ENCODE peak calls at places on chromosome 7, in four cellular contexts. One of them, this sample, is unnamed.

GRCh38 chr7:44936322-44936721 is 42.5 kb downstream of the MYO1G start:
- DNase-seq in HepG2: no peak
- DNase-seq in H1: no peak
- DNase-seq in SK-N-SH: no peak
- DNase-seq in this sample: no peak

GRCh38 chr7:96122746-96123145 is 199.2 kb downstream of the SLC25A13 start:
- DNase-seq in SK-N-SH: no peak
- DNase-seq in HepG2: no peak
- DNase-seq in H1: no peak
- DNase-seq in this sample: no peak

GRCh38 chr7:111711426-111712065 is 149.3 kb upstream of the IMMP2L start:
- DNase-seq in SK-N-SH: no peak
- DNase-seq in H1: no peak
- DNase-seq in HepG2: no peak
- DNase-seq in this sample: no peak

GRCh38 chr7:43781726-43782607 is 23.5 kb downstream of the BLVRA start:
- DNase-seq in SK-N-SH: peak
- DNase-seq in H1: no peak
- DNase-seq in HepG2: peak
- DNase-seq in this sample: no peak

GRCh38 chr7:32206488-32206887 is 136.3 kb upstream of the PDE1C start:
- DNase-seq in H1: no peak
- DNase-seq in SK-N-SH: no peak
- DNase-seq in HepG2: no peak
- DNase-seq in this sample: peak

GRCh38 chr7:149321978-149322541 is 60.1 kb downstream of the ZNF783 start:
- DNase-seq in SK-N-SH: no peak
- DNase-seq in H1: no peak
- DNase-seq in HepG2: no peak
- DNase-seq in this sample: no peak

GRCh38 chr7:98619450-98620321 is 2.6 kb downstream of the NPTX2 start:
- DNase-seq in H1: no peak
- DNase-seq in HepG2: peak
- DNase-seq in SK-N-SH: peak
- DNase-seq in this sample: no peak

GRCh38 chr7:140656548-140657515 is 15.9 kb upstream of the ADCK2 start:
- DNase-seq in H1: no peak
- DNase-seq in HepG2: peak
- DNase-seq in SK-N-SH: no peak
- DNase-seq in this sample: no peak

GRCh38 chr7:139714163-139714901 is 63.5 kb downstream of the HIPK2 start:
- DNase-seq in H1: no peak
- DNase-seq in HepG2: no peak
- DNase-seq in SK-N-SH: no peak
- DNase-seq in this sample: no peak

GRCh38 chr7:128831994-128832879 is 2.0 kb downstream of the FLNC start:
- DNase-seq in H1: peak
- DNase-seq in SK-N-SH: peak
- DNase-seq in HepG2: no peak
- DNase-seq in this sample: no peak

GRCh38 chr7:75655536-75655935 is 83.2 kb downstream of the HIP1 start:
- DNase-seq in HepG2: no peak
- DNase-seq in SK-N-SH: no peak
- DNase-seq in H1: no peak
- DNase-seq in this sample: no peak

GRCh38 chr7:98110249-98111022 is 3.8 kb downstream of the LMTK2 start:
- DNase-seq in H1: no peak
- DNase-seq in HepG2: peak
- DNase-seq in SK-N-SH: peak
- DNase-seq in this sample: no peak

GRCh38 chr7:81937091-81937490 is 167.2 kb upstream of the HGF start:
- DNase-seq in HepG2: no peak
- DNase-seq in H1: no peak
- DNase-seq in SK-N-SH: no peak
- DNase-seq in this sample: no peak

GRCh38 chr7:107944776-107945175 is 53.8 kb downstream of the DLD start:
- DNase-seq in HepG2: no peak
- DNase-seq in SK-N-SH: no peak
- DNase-seq in H1: no peak
- DNase-seq in this sample: no peak

GRCh38 chr7:129514683-129515082 is 12.4 kb downstream of the SMKR1 start:
- DNase-seq in H1: no peak
- DNase-seq in HepG2: no peak
- DNase-seq in SK-N-SH: no peak
- DNase-seq in this sample: no peak

GRCh38 chr7:66894463-66895080 is 26.5 kb upstream of the TMEM248 start:
- DNase-seq in H1: peak
- DNase-seq in HepG2: no peak
- DNase-seq in SK-N-SH: no peak
- DNase-seq in this sample: no peak

GRCh38 chr7:48680996-48681395 is 243.4 kb upstream of the CDC14C start:
- DNase-seq in HepG2: no peak
- DNase-seq in H1: no peak
- DNase-seq in SK-N-SH: no peak
- DNase-seq in this sample: no peak

GRCh38 chr7:25098096-25099046 is 26.7 kb downstream of the CYCS start:
- DNase-seq in SK-N-SH: peak
- DNase-seq in HepG2: peak
- DNase-seq in H1: peak
- DNase-seq in this sample: no peak

GRCh38 chr7:70542750-70543376 is 589.1 kb upstream of the GALNT17 start:
- DNase-seq in HepG2: no peak
- DNase-seq in SK-N-SH: no peak
- DNase-seq in H1: no peak
- DNase-seq in this sample: no peak

GRCh38 chr7:12504144-12504543 is 66.4 kb upstream of the SCIN start:
- DNase-seq in HepG2: no peak
- DNase-seq in SK-N-SH: no peak
- DNase-seq in H1: no peak
- DNase-seq in this sample: no peak

GRCh38 chr7:87510430-87510875 is 35.0 kb upstream of the ABCB4 start:
- DNase-seq in H1: no peak
- DNase-seq in HepG2: no peak
- DNase-seq in SK-N-SH: peak
- DNase-seq in this sample: no peak

GRCh38 chr7:87507446-87507845 is 32.0 kb upstream of the ABCB4 start:
- DNase-seq in HepG2: peak
- DNase-seq in H1: no peak
- DNase-seq in SK-N-SH: no peak
- DNase-seq in this sample: no peak

GRCh38 chr7:87505557-87506242 is 30.2 kb upstream of the ABCB4 start:
- DNase-seq in H1: no peak
- DNase-seq in SK-N-SH: no peak
- DNase-seq in HepG2: no peak
- DNase-seq in this sample: no peak

GRCh38 chr7:87505122-87505521 is 29.6 kb upstream of the ABCB4 start:
- DNase-seq in SK-N-SH: no peak
- DNase-seq in HepG2: no peak
- DNase-seq in H1: no peak
- DNase-seq in this sample: no peak

GRCh38 chr7:87506243-87507180 is 31.0 kb upstream of the ABCB4 start:
- DNase-seq in HepG2: peak
- DNase-seq in SK-N-SH: peak
- DNase-seq in H1: no peak
- DNase-seq in this sample: no peak
- TF ChIP-seq CTCF in HepG2: peak
- TF ChIP-seq CTCF in SK-N-SH: peak
- TF ChIP-seq CTCF in H1: peak
- TF ChIP-seq CTCF in this sample: no peak

GRCh38 chr7:121431996-121432395 is 35.9 kb upstream of the FAM3C start:
- DNase-seq in H1: no peak
- DNase-seq in SK-N-SH: no peak
- DNase-seq in HepG2: no peak
- DNase-seq in this sample: no peak
- TF ChIP-seq POLR2AphosphoS5 in H1: no peak
- TF ChIP-seq POLR2AphosphoS5 in SK-N-SH: no peak
- TF ChIP-seq POLR2AphosphoS5 in HepG2: no peak
- TF ChIP-seq POLR2AphosphoS5 in this sample: no peak

DNA sequence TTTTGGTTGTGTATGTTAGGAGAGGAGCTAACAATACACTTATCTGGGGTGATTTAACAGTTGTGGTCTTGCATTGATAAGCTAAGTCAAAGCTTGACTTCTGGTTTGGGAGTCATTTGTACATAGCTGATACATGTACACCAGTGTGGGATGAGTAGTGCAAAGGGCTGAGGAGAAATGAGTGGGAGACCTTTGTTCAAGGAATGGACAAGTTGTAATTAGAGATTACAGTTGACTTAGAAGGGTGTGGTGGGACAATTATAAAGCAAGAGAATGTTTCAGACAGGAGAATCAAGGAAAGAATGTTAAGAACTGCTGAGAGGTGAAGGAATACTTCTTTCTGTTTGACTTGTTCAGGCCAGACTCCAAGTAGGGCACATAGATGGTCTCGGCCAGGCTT is 209.7 kb upstream of the STEAP4 start:
- DNase-seq in H1: no peak
- DNase-seq in SK-N-SH: no peak
- DNase-seq in HepG2: no peak
- DNase-seq in this sample: no peak
- TF ChIP-seq CTCF in H1: no peak
- TF ChIP-seq CTCF in SK-N-SH: no peak
- TF ChIP-seq CTCF in HepG2: no peak
- TF ChIP-seq CTCF in this sample: no peak

DNA sequence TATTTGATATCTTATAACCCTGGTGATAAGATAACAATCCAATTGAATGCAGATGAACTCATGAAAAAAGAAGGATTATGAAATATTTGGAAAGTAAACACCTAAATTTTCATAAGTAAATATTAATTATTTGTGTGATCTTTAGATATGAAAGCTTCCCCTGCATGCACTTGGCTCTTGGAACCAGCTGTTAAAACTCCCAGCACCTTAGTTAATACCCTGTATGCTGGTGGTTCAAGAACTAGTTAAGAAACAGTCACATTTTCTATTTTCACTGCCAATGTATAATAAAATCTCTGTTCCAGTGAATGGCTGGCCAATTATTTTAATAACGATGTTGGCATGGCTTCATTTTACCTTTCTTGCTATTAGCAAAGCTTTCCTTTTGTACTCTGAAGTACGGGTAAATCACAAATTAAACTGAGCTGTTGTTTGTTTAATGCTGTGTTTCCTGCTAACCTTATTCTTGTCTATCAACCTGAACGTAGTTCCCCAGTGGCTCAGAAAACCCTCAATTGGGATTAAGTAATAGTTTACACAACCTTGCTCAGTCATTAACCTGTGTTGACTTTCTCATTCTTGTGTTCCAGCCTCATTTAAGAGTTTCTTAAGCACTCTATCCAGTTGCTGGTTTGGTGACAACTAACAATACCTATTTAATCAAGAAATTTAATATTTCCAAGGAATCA is 38.9 kb downstream of the MET start:
- DNase-seq in HepG2: peak
- DNase-seq in SK-N-SH: no peak
- DNase-seq in H1: no peak
- DNase-seq in this sample: no peak
- TF ChIP-seq POLR2AphosphoS5 in HepG2: no peak
- TF ChIP-seq POLR2AphosphoS5 in SK-N-SH: no peak
- TF ChIP-seq POLR2AphosphoS5 in H1: no peak
- TF ChIP-seq POLR2AphosphoS5 in this sample: no peak

GRCh38 chr7:153193144-153193595 is 433.6 kb downstream of the ACTR3B start:
- DNase-seq in SK-N-SH: peak
- DNase-seq in H1: peak
- DNase-seq in HepG2: peak
- DNase-seq in this sample: no peak
- TF ChIP-seq CTCF in SK-N-SH: peak
- TF ChIP-seq CTCF in H1: peak
- TF ChIP-seq CTCF in HepG2: peak
- TF ChIP-seq CTCF in this sample: no peak

GRCh38 chr7:2717293-2717904 is 29.4 kb downstream of the AMZ1 start:
- DNase-seq in H1: no peak
- DNase-seq in HepG2: no peak
- DNase-seq in SK-N-SH: peak
- DNase-seq in this sample: no peak
- TF ChIP-seq POLR2AphosphoS5 in H1: no peak
- TF ChIP-seq POLR2AphosphoS5 in HepG2: no peak
- TF ChIP-seq POLR2AphosphoS5 in SK-N-SH: no peak
- TF ChIP-seq POLR2AphosphoS5 in this sample: peak

DNA sequence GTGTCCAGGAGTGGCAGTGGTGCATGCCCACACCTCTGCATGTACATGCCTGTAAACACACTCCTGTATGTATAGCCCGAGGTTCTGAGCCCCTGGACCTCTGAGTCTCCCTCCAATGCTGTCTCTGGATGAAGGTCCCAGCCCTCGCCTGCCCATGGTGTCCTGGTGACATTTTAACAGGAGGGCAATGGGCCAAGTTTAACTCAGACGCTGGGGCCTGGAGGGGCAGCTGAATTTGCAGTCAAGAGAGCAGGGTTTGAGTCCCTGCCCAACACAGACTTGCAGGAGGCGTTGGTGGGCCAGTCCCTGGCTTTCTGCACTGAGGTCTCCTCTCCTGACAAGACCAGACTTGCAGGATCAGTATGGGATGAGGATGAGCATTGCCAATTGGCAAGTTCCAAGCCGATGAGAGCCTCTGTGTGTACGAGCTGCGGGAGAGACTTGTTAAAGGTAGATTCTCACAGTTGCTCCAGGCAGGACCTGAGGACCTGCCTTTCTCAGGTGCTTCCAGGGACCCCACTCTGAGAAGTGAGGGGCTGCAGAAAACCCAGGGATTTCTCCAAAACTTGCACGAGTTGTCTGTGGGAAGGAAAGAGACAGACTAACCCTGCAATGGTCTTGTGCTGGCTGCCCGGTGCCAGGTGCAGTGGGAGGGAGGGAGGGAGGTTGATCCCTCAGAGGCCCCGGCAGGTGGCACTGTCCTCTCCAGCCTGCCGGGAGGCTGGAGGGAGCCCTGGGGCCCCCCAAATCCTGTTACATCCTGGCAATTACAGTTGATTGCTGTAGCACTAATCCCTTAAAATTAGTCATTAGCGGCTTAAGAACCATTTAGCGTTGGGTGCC is 142.0 kb downstream of the ELFN1 start:
- DNase-seq in H1: no peak
- DNase-seq in HepG2: peak
- DNase-seq in SK-N-SH: peak
- DNase-seq in this sample: no peak
- TF ChIP-seq CTCF in H1: peak
- TF ChIP-seq CTCF in HepG2: peak
- TF ChIP-seq CTCF in SK-N-SH: peak
- TF ChIP-seq CTCF in this sample: no peak

GRCh38 chr7:26180792-26181198 is 19.8 kb downstream of the HNRNPA2B1 start:
- DNase-seq in H1: no peak
- DNase-seq in SK-N-SH: no peak
- DNase-seq in HepG2: no peak
- DNase-seq in this sample: no peak

GRCh38 chr7:26181474-26182227 is 18.9 kb downstream of the HNRNPA2B1 start:
- DNase-seq in H1: no peak
- DNase-seq in HepG2: no peak
- DNase-seq in SK-N-SH: no peak
- DNase-seq in this sample: no peak

GRCh38 chr7:26182706-26183105 is 17.8 kb downstream of the HNRNPA2B1 start:
- DNase-seq in HepG2: no peak
- DNase-seq in H1: no peak
- DNase-seq in SK-N-SH: no peak
- DNase-seq in this sample: no peak

GRCh38 chr7:26182283-26182682 is 18.3 kb downstream of the HNRNPA2B1 start:
- DNase-seq in SK-N-SH: no peak
- DNase-seq in HepG2: no peak
- DNase-seq in H1: no peak
- DNase-seq in this sample: no peak

GRCh38 chr7:26183545-26184282 is 16.8 kb downstream of the HNRNPA2B1 start:
- DNase-seq in SK-N-SH: no peak
- DNase-seq in H1: no peak
- DNase-seq in HepG2: no peak
- DNase-seq in this sample: no peak
- TF ChIP-seq POLR2AphosphoS5 in SK-N-SH: peak
- TF ChIP-seq POLR2AphosphoS5 in H1: no peak
- TF ChIP-seq POLR2AphosphoS5 in HepG2: peak
- TF ChIP-seq POLR2AphosphoS5 in this sample: no peak

This sample was measured in vagina.